ENCODE peak calls at places on chromosomes 11 and 22, in ten cellular contexts. C is mammary epithelial cell, K is GM23338, V is fibroblast of pulmonary artery, N is left lung, W is astrocyte of the spinal cord, P is astrocyte of the cerebellum, M is left ventricle myocardium inferior, L is lower leg skin, A is cardiac fibroblast. H is an unnamed sample.

GRCh38 chr11:765025-765801 is 12.1 kb downstream of the GATD1 start:
- DNase-seq in C (peak), K (peak), V (peak), N (no peak), W (peak), P (no peak), M (peak), L (peak), A (peak), H (peak)

GRCh38 chr22:23229646-23230045 is 49.3 kb downstream of the BCR start:
- DNase-seq in C (no peak), K (no peak), V (no peak), N (no peak), W (no peak), P (no peak), M (no peak), L (no peak), A (no peak), H (no peak)

GRCh38 chr11:17672469-17672868 is 46.9 kb upstream of the MYOD1 start:
- DNase-seq in C (no peak), K (no peak), V (no peak), N (no peak), W (no peak), P (no peak), M (no peak), L (no peak), A (no peak), H (no peak)

GRCh38 chr11:2363816-2364370 is 13.2 kb upstream of the CD81 start:
- DNase-seq in C (no peak), K (no peak), V (no peak), N (no peak), W (no peak), P (no peak), M (no peak), L (no peak), A (no peak), H (no peak)

GRCh38 chr11:10490032-10490397 is 35.0 kb downstream of the AMPD3 start:
- DNase-seq in C (no peak), K (no peak), V (no peak), N (no peak), W (no peak), P (no peak), M (no peak), L (peak), A (no peak), H (no peak)

GRCh38 chr11:129973809-129974208 is 28.8 kb downstream of the PRDM10 start:
- DNase-seq in C (no peak), K (peak), V (no peak), N (peak), W (no peak), P (no peak), M (peak), L (peak), A (no peak), H (no peak)

GRCh38 chr11:77108436-77108835 is 5.8 kb downstream of the OMP start:
- DNase-seq in C (no peak), K (no peak), V (no peak), N (no peak), W (no peak), P (no peak), M (no peak), L (no peak), A (no peak), H (no peak)

GRCh38 chr11:35680506-35680905 is 17.9 kb downstream of the TRIM44 start:
- DNase-seq in C (no peak), K (no peak), V (no peak), N (no peak), W (no peak), P (no peak), M (no peak), L (no peak), A (no peak), H (no peak)

GRCh38 chr22:28018461-28018927 is 99.4 kb upstream of the PITPNB start:
- DNase-seq in C (no peak), K (no peak), V (no peak), N (peak), W (no peak), P (no peak), M (peak), L (peak), A (no peak), H (no peak)

GRCh38 chr11:121909571-121909970 is 206.4 kb downstream of the BLID start:
- DNase-seq in C (no peak), K (no peak), V (no peak), N (no peak), W (no peak), P (no peak), M (no peak), L (no peak), A (no peak), H (no peak)

GRCh38 chr11:61963282-61964057 is 4.0 kb downstream of the FTH1 start:
- DNase-seq in C (peak), K (no peak), V (peak), N (peak), W (no peak), P (no peak), M (no peak), L (peak), A (peak), H (no peak)

GRCh38 chr11:10673476-10674062 is 20.0 kb downstream of the IRAG1 start:
- DNase-seq in C (no peak), K (no peak), V (no peak), N (no peak), W (no peak), P (no peak), M (no peak), L (no peak), A (no peak), H (no peak)

GRCh38 chr11:105367129-105367528 is 227.6 kb upstream of the CARD18 start:
- DNase-seq in C (peak), K (no peak), V (no peak), N (no peak), W (no peak), P (no peak), M (no peak), L (no peak), A (peak), H (no peak)

GRCh38 chr11:74870485-74870884 is 78.4 kb downstream of the XRRA1 start:
- DNase-seq in C (peak), K (peak), V (peak), N (no peak), W (peak), P (peak), M (no peak), L (no peak), A (peak), H (peak)

GRCh38 chr11:125088576-125089455 is 22.6 kb downstream of the TMEM218 start:
- DNase-seq in C (no peak), K (no peak), V (no peak), N (no peak), W (no peak), P (no peak), M (no peak), L (peak), A (no peak), H (no peak)
- TF ChIP-seq CTCF in C (no peak), K (peak), V (no peak), N (no peak), W (no peak), P (no peak), M (no peak), L (no peak), A (no peak), H (no peak)

GRCh38 chr11:3903207-3903896 is 47.9 kb downstream of the STIM1 start:
- DNase-seq in C (no peak), K (no peak), V (peak), N (no peak), W (no peak), P (no peak), M (no peak), L (no peak), A (no peak), H (no peak)

GRCh38 chr11:3904228-3904627 is 48.8 kb downstream of the STIM1 start:
- DNase-seq in C (peak), K (no peak), V (no peak), N (no peak), W (no peak), P (no peak), M (no peak), L (no peak), A (no peak), H (no peak)

GRCh38 chr11:3905080-3905953 is 49.9 kb downstream of the STIM1 start:
- DNase-seq in C (peak), K (peak), V (peak), N (no peak), W (peak), P (no peak), M (no peak), L (no peak), A (peak), H (peak)

GRCh38 chr11:3907590-3907989 is 52.1 kb downstream of the STIM1 start:
- DNase-seq in C (peak), K (no peak), V (no peak), N (no peak), W (no peak), P (no peak), M (no peak), L (no peak), A (no peak), H (no peak)

GRCh38 chr11:3906166-3906565 is 50.7 kb downstream of the STIM1 start:
- DNase-seq in C (peak), K (no peak), V (no peak), N (no peak), W (no peak), P (no peak), M (no peak), L (no peak), A (no peak), H (no peak)
- H3K4me3 ChIP-seq in C (no peak), K (no peak), V (no peak), N (no peak), W (no peak), P (no peak), M (no peak), L (no peak), A (no peak), H (no peak)

GRCh38 chr22:31084811-31085492 is 3.8 kb downstream of the SMTN start:
- DNase-seq in C (peak), K (peak), V (peak), N (peak), W (peak), P (no peak), M (peak), L (peak), A (peak), H (peak)
- TF ChIP-seq CTCF in C (peak), K (peak), V (peak), N (peak), W (peak), P (peak), M (peak), L (no peak), A (peak), H (peak)

GRCh38 chr22:22196018-22196533 is 48.5 kb upstream of the VPREB1 start:
- DNase-seq in C (no peak), K (no peak), V (no peak), N (no peak), W (no peak), P (no peak), M (no peak), L (no peak), A (no peak), H (no peak)
- H3K4me3 ChIP-seq in C (no peak), K (no peak), V (no peak), N (no peak), W (no peak), P (no peak), M (no peak), L (no peak), A (no peak), H (no peak)

GRCh38 chr22:50274311-50274710 is 4.1 kb upstream of the MAPK11 start:
- DNase-seq in C (no peak), K (peak), V (peak), N (no peak), W (peak), P (no peak), M (peak), L (no peak), A (peak), H (peak)
- TF ChIP-seq CTCF in C (peak), K (peak), V (peak), N (peak), W (peak), P (peak), M (peak), L (no peak), A (peak), H (peak)

H was measured in fibroblast of the aortic adventitia.